ENCODE peak calls at places on chromosomes 16 and 17, in six cellular contexts. Y is neuronal stem cell, M is IMR-90, Q is mesenchymal stem cell, V is H1, H is trophoblast cell. W is an unnamed sample.

GRCh38 chr17:30854146-30854545 is 22.4 kb downstream of the ATAD5 start:
- DNase-seq in Y (no peak), Q (no peak), M (no peak), V (no peak), H (no peak), W (no peak)

GRCh38 chr17:4771519-4772234 is at the start of gene TM4SF5:
- DNase-seq in Q (no peak), V (no peak), Y (no peak), M (no peak), H (no peak), W (no peak)

GRCh38 chr16:75550211-75550662 is 5.8 kb downstream of the TMEM231 start:
- DNase-seq in M (peak), Q (peak), V (no peak), Y (no peak), H (peak), W (peak)

GRCh38 chr16:23374721-23375120 is 72.6 kb downstream of the SCNN1B start:
- DNase-seq in Y (no peak), Q (no peak), V (no peak), M (no peak), H (peak), W (no peak)

GRCh38 chr17:3796110-3796821 is 4.7 kb downstream of the ITGAE start:
- DNase-seq in V (no peak), Q (no peak), Y (no peak), M (no peak), H (no peak), W (no peak)

GRCh38 chr16:17723735-17724134 is 253.0 kb upstream of the XYLT1 start:
- DNase-seq in V (no peak), Y (no peak), M (peak), Q (no peak), H (no peak), W (no peak)

GRCh38 chr17:78315355-78316114 is 44.3 kb downstream of the SOCS3 start:
- DNase-seq in V (no peak), M (peak), H (no peak), Y (no peak), Q (peak), W (peak)

GRCh38 chr17:32659419-32659842 is 172.6 kb downstream of the CDK5R1 start:
- DNase-seq in Q (peak), Y (peak), M (peak), H (peak), V (peak), W (peak)

GRCh38 chr16:54455021-54455725 is 168.6 kb upstream of the IRX3 start:
- DNase-seq in V (no peak), Q (no peak), Y (no peak), M (no peak), H (no peak), W (no peak)

GRCh38 chr17:21272881-21273839 is 11.4 kb upstream of the MAP2K3 start:
- DNase-seq in Q (no peak), H (no peak), Y (no peak), M (no peak), V (no peak), W (no peak)

GRCh38 chr16:84072014-84072413 is 29.4 kb upstream of the SLC38A8 start:
- DNase-seq in V (no peak), Q (no peak), M (peak), Y (no peak), H (no peak), W (no peak)

GRCh38 chr17:82563318-82563717 is 43.8 kb downstream of the FOXK2 start:
- DNase-seq in Y (no peak), V (no peak), H (no peak), Q (no peak), M (no peak), W (no peak)

GRCh38 chr17:56110463-56111138 is 42.7 kb upstream of the ANKFN1 start:
- DNase-seq in V (no peak), Y (no peak), M (no peak), H (no peak), Q (no peak), W (no peak)

GRCh38 chr17:8875416-8875815 is 7.9 kb upstream of the PIK3R6 start:
- DNase-seq in H (no peak), V (no peak), M (no peak), Y (no peak), Q (no peak), W (no peak)

GRCh38 chr17:82929676-82930042 is 89.8 kb upstream of the ZNF750 start:
- DNase-seq in V (no peak), Q (no peak), M (no peak), Y (no peak), H (no peak), W (no peak)

GRCh38 chr17:72421128-72422092 is 300.6 kb downstream of the SOX9 start:
- DNase-seq in V (no peak), H (peak), M (peak), Y (no peak), Q (peak), W (peak)

GRCh38 chr16:64780445-64780844 is 341.4 kb downstream of the CDH11 start:
- DNase-seq in H (no peak), Q (no peak), V (no peak), Y (no peak), M (no peak), W (no peak)

GRCh38 chr16:3696425-3697218 is 20.7 kb downstream of the TRAP1 start:
- DNase-seq in Q (peak), M (peak), Y (no peak), V (no peak), H (peak), W (no peak)

GRCh38 chr17:58040386-58040785 is 33.3 kb upstream of the SRSF1 start:
- DNase-seq in Y (no peak), M (no peak), H (no peak), V (no peak), Q (no peak), W (no peak)

GRCh38 chr17:6823011-6823442 is 8.5 kb downstream of the TEKT1 start:
- DNase-seq in V (no peak), M (peak), Y (no peak), H (no peak), Q (peak), W (no peak)

GRCh38 chr17:32492648-32493289 is 6.0 kb downstream of the CDK5R1 start:
- DNase-seq in H (no peak), Q (no peak), M (no peak), V (no peak), Y (no peak), W (no peak)

GRCh38 chr17:65261152-65261551 is 124.0 kb downstream of the RGS9 start:
- DNase-seq in Q (no peak), Y (no peak), H (no peak), V (peak), M (no peak), W (peak)

GRCh38 chr16:78503501-78504110 is 404.2 kb downstream of the WWOX start:
- DNase-seq in Q (peak), Y (peak), V (no peak), H (peak), M (peak), W (peak)

GRCh38 chr16:16925432-16925831 is 545.3 kb downstream of the XYLT1 start:
- DNase-seq in Q (no peak), Y (no peak), V (no peak), M (no peak), H (no peak), W (no peak)

GRCh38 chr17:38706625-38707298 is 1.7 kb downstream of the MLLT6 start:
- DNase-seq in V (peak), M (no peak), H (peak), Q (peak), Y (no peak), W (no peak)

GRCh38 chr16:86747761-86748160 is 169.4 kb downstream of the FOXL1 start:
- DNase-seq in M (no peak), Y (no peak), V (no peak), Q (no peak), H (no peak), W (no peak)

GRCh38 chr16:87163637-87164036 is 153.6 kb downstream of the C16orf95 start:
- DNase-seq in M (no peak), Y (no peak), V (no peak), H (no peak), Q (no peak), W (peak)

GRCh38 chr17:77110006-77110374 is 30.8 kb upstream of the SEC14L1 start:
- DNase-seq in H (no peak), Y (peak), M (peak), Q (peak), V (no peak), W (no peak)

GRCh38 chr17:4850236-4850635 is 17.1 kb downstream of the MINK1 start:
- DNase-seq in Y (no peak), Q (no peak), H (peak), V (no peak), M (no peak), W (no peak)

GRCh38 chr17:58156839-58157803 is 8.9 kb downstream of the OR4D1 start:
- DNase-seq in Y (peak), V (peak), Q (peak), H (no peak), M (no peak), W (peak)

GRCh38 chr17:56505154-56505756 is 88.2 kb upstream of the NOG start:
- DNase-seq in V (no peak), H (no peak), Y (no peak), M (no peak), Q (no peak), W (no peak)

GRCh38 chr17:66393038-66393437 is 90.6 kb downstream of the PRKCA start:
- DNase-seq in M (no peak), V (no peak), Y (no peak), H (no peak), Q (no peak), W (no peak)

GRCh38 chr16:11325404-11326083 is 19.7 kb upstream of the RMI2 start:
- DNase-seq in M (no peak), H (no peak), Y (no peak), Q (no peak), V (no peak), W (no peak)

GRCh38 chr17:15233022-15233805 is 31.9 kb downstream of the PMP22 start:
- DNase-seq in M (peak), H (peak), V (no peak), Y (no peak), Q (peak), W (peak)

GRCh38 chr17:18315498-18316360 is 636 bp downstream of the SMCR8 start:
- DNase-seq in M (peak), H (no peak), Q (no peak), Y (no peak), V (no peak), W (no peak)

GRCh38 chr16:89256651-89257254 is 39.2 kb downstream of the ZNF778 start:
- DNase-seq in M (peak), V (peak), Y (no peak), Q (peak), H (peak), W (peak)

DNA sequence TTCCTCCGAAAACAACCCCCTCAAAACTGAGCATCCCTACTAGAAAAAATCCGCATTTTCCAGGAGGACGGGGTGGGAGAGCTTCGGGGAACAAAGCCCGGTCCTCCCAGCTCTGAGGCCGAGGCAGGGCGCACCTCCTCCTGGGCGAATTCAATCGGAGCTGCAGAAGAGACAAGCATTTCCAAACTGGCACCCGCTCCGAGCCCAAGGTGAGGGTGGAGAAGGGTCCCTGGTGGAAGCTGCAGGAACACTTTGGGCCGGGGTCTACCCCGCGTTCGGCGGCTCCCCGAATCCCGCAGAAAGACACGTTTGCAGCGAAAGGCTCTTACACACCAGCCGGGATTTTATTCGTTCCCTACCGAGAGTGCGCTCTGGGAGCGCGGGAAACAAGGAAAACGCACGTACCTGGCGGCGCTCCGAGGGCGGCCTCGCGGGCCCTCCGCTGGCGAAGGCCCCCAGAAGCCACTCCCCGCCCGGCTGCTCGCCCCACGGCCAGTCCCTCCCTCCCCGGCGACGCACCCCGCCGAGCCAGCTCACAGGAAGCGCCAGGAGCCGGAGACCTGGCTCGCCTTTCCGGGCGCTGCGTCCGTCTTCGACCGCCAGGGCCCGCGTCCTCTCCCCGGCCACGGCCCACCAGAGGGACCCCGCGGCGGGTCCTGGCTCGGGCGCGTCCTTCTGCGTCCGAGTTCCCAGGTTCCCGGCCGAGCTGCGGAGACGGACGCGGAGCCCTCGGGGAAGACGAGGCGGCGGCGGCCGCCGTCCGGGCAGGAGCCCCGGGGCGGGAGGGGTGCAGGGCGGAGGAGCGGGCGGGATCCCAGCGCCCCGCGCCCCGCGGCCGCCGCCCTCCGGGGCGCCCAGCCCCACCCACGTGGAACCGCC is 49.8 kb upstream of the BAHCC1 start:
- DNase-seq in M (peak), V (peak), H (peak), Q (peak), Y (peak), W (peak)
- H3K4ac ChIP-seq in M (peak), V (peak), H (peak), Q (peak), Y (peak), W (peak)

GRCh38 chr16:67393790-67394270 is 532 bp upstream of the TPPP3 start:
- DNase-seq in Y (no peak), M (no peak), V (no peak), Q (no peak), H (no peak), W (peak)

GRCh38 chr16:67395105-67395457 is 1.8 kb upstream of the TPPP3 start:
- DNase-seq in V (no peak), H (no peak), Q (no peak), M (no peak), Y (no peak), W (no peak)

GRCh38 chr16:67393111-67393789 is at the start of gene TPPP3:
- DNase-seq in V (peak), Q (peak), Y (peak), M (peak), H (peak), W (peak)

GRCh38 chr16:67395458-67396158 is 2.3 kb upstream of the TPPP3 start:
- DNase-seq in Q (peak), M (peak), Y (no peak), H (no peak), V (no peak), W (no peak)

DNA sequence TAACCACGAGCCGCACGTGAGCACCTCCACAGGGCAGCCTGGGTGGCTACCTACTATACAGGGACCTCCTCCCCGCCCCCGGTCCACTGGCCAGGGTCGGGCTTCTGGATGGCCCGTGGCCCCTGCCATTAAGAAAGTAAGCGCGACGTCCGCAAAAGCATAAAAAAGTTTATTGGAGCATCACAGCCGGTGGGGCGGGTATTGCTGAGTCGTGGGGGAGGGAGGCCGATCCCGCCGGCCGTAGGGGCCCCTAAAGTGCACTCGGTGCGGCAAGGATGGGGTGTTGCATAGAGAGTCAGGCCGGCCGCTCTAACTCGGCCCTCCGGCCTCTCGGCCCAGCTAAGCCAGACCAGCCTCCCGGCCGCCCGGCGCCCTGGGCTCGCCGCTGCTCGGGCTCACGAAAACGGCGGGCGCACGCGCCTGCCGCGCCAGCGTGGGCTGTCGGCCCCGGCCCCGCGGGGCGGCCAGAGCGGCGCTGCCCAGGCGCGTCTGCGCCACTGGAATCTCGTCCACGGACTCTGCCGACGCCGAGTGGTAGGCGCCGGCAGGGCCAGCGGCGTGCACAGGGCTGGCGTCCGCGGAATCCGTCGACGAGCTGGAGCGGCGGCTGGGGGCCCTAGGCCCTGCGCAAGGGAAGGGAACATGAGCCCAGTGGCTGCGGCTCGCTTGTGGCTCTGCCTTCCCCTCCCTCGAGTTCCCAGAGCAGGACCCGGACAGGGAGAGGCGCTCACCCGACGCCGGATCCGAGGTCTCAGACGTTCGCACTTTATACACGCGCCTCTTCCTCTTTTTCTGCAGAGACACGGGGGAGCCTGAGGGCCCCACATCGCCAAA is 1.2 kb upstream of the TPPP3 start:
- DNase-seq in M (no peak), Y (peak), H (no peak), Q (peak), V (peak), W (peak)
- H3K4me3 ChIP-seq in M (no peak), Y (no peak), H (no peak), Q (no peak), V (peak), W (no peak)

GRCh38 chr16:58495861-58496331 is 4.0 kb upstream of the NDRG4 start:
- DNase-seq in H (no peak), Y (no peak), V (no peak), M (no peak), Q (no peak), W (no peak)
- H3K4ac ChIP-seq in H (no peak), Y (peak), V (no peak), M (peak), Q (no peak), W (no peak)

DNA sequence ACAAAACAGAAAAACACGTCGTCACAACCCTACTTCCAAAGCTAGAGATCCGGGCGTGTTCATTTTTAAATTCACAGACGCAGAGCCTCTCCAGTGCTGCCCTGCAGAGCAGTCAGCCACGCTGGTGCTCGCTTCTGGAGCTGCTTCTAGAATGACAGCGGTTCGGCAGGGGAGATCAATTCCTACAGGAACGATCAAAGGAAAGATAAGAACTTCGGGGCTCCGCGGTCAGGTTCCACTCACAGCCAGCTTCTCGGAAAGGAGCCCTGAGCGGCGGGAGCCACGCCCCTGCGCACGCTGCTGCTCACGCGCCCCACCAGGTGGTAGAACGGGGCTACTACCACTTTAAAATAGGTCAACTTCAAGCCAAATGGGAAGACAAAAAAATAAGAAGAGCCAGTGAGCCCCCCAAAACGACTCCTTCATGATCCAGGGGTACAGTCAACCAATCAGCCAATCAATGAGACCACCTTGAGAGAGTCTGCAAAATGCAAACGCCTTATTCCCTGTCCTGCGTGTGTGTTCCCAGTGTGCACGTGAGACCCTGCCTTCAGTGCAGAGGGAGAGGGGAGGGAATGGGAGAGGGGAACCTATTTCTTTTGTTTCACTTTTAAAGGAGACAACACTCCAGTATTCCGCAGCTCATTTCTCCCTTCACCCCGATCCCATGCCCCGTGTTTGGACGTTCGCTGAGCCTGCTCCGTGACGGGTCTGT is 209.7 kb downstream of the RBFOX3 start:
- DNase-seq in Y (peak), V (peak), H (peak), M (peak), Q (peak), W (peak)
- H3K4me3 ChIP-seq in Y (no peak), V (peak), H (no peak), M (peak), Q (no peak), W (peak)

DNA sequence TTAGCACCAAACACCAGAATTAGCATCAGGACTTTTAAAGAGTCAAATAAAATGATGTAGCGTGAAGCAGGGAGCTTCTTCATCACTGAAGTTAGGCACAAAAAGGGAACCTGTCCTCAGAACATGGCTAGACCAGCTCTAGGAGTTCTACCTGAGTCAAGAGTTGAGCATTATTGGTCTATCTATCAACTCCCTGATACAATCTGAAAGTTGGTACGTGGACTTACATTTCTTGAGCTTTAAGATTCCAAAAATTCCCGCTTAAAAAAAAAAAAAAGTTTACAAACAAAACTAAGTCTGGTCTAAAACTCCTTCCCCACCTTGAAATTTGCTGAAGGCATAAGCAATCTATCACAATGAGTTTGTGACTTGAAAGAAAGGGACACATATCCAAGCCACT is 12.3 kb downstream of the TLE7 start:
- DNase-seq in M (no peak), H (peak), Q (no peak), V (no peak), Y (no peak), W (no peak)
- H3K4ac ChIP-seq in M (no peak), H (no peak), Q (no peak), V (no peak), Y (no peak), W (no peak)

DNA sequence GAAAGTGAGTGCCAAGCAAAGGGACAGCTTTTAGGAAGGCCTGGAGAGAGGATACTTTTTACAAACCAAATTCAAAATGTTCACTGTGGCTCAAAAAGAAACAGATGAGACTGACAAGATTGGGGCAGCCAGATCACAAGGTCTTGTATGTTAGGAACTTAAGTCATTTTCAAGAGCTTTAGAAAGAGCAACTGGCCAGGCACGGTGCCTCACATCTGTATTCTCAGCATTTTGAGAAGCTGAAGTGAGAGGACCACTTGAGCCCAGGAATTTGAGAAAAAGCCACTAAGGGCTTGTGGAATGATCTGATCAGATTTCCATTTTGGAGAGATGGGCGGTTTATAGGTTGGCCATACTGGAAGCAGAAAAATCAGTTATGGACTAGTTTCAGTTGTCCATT is 17.2 kb downstream of the SPAG9 start:
- DNase-seq in H (no peak), V (no peak), Q (no peak), M (no peak), Y (no peak), W (no peak)
- H3K4me3 ChIP-seq in H (no peak), V (no peak), Q (no peak), M (no peak), Y (no peak), W (no peak)

GRCh38 chr17:45161288-45162021 is at the start of gene HEXIM2:
- DNase-seq in Q (peak), V (peak), H (peak), Y (peak), M (peak), W (peak)
- H3K4ac ChIP-seq in Q (peak), V (peak), H (peak), Y (peak), M (peak), W (peak)